ENCODE peak calls at places on chromosomes 16 and 17, in five cellular contexts. D is HS-5, S is hepatocyte, X is A172, C is foreskin melanocyte. O is an unnamed sample.

GRCh38 chr16:4352843-4353242 is 1.7 kb upstream of the PAM16 start:
- DNase-seq in C (no peak), X (no peak), S (no peak), D (no peak), O (no peak)

GRCh38 chr17:29068828-29069227 is 25.9 kb downstream of the PIPOX start:
- DNase-seq in X (no peak), S (no peak), D (no peak), C (no peak), O (no peak)

GRCh38 chr17:35368086-35368824 is 5.2 kb downstream of the SLFN11 start:
- DNase-seq in D (no peak), C (no peak), S (no peak), X (no peak), O (peak; percentile 10)

GRCh38 chr17:52136173-52136572 is 22.3 kb downstream of the CA10 start:
- DNase-seq in X (no peak), S (no peak), C (no peak), D (no peak), O (no peak)

GRCh38 chr17:64252831-64253230 is 10.2 kb downstream of the TEX2 start:
- DNase-seq in D (no peak), X (no peak), C (no peak), S (no peak), O (no peak)

GRCh38 chr17:57948555-57949420 is 6.4 kb downstream of the CUEDC1 start:
- DNase-seq in S (peak; percentile 70), X (peak; percentile 100), D (peak; percentile 99), C (peak; percentile 96), O (no peak)

GRCh38 chr17:68777243-68777855 is 176.2 kb upstream of the FAM20A start:
- DNase-seq in D (no peak), C (peak; percentile 97), S (peak; percentile 73), X (peak; percentile 55), O (peak; percentile 78)

GRCh38 chr16:84115919-84116719 is 623 bp downstream of the MBTPS1 start:
- DNase-seq in X (peak; percentile 28), S (no peak), C (no peak), D (no peak), O (peak; percentile 65)

GRCh38 chr17:28725166-28725659 is 820 bp downstream of the TLCD1 start:
- DNase-seq in X (peak; percentile 46), S (peak; percentile 52), C (no peak), D (no peak), O (peak; percentile 29)

GRCh38 chr16:85172465-85173071 is 60.3 kb upstream of the CIBAR2 start:
- DNase-seq in X (no peak), S (no peak), D (no peak), C (no peak), O (peak; percentile 53)

GRCh38 chr16:20372696-20373095 is 20.2 kb upstream of the UMOD start:
- DNase-seq in C (no peak), X (no peak), S (no peak), D (no peak), O (no peak)

GRCh38 chr17:44782349-44782850 is 23.6 kb downstream of the ADAM11 start:
- DNase-seq in S (no peak), C (no peak), D (no peak), X (no peak), O (no peak)

GRCh38 chr17:54435966-54436365 is 464.7 kb upstream of the TOM1L1 start:
- DNase-seq in S (no peak), D (no peak), X (no peak), C (no peak), O (no peak)

GRCh38 chr17:48547839-48548686 is 3.2 kb upstream of the HOXB2 start:
- DNase-seq in C (no peak), D (no peak), S (no peak), X (no peak), O (peak; percentile 18)

O was measured in small intestine.